ENCODE peak calls at places on chromosomes 2 and 18, in eight cellular contexts. P is activated naive CD4-positive, alpha-beta T cell; R is tibial artery; X is lower lobe of right lung; K is putamen; Q is BJ; Z is NCI-H524 treated with DMSO at 0.1 percent for 48 hours; T is MM.1S. B is an unnamed sample.

GRCh38 chr18:28065031-28065792 is 111.7 kb downstream of the CDH2 start:
- DNase-seq in P (no peak), R (no peak), X (no peak), K (no peak), Q (peak), Z (no peak), T (no peak), B (no peak)

GRCh38 chr2:105177546-105178254 is 63.8 kb upstream of the GPR45 start:
- DNase-seq in P (no peak), R (no peak), X (no peak), K (no peak), Q (no peak), Z (no peak), T (no peak), B (no peak)

GRCh38 chr2:135744761-135745314 is 3.2 kb downstream of the UBXN4 start:
- DNase-seq in P (no peak), R (no peak), X (no peak), K (no peak), Q (no peak), Z (peak), T (peak), B (no peak)

GRCh38 chr2:12554235-12555011 is 162.3 kb upstream of the TRIB2 start:
- DNase-seq in P (no peak), R (no peak), X (no peak), K (no peak), Q (no peak), Z (no peak), T (no peak), B (no peak)

GRCh38 chr2:33322099-33322498 is 154.3 kb upstream of the RASGRP3 start:
- DNase-seq in P (no peak), R (no peak), X (no peak), K (no peak), Q (no peak), Z (no peak), T (no peak), B (no peak)

GRCh38 chr2:228681426-228681825 is 499.9 kb upstream of the SPHKAP start:
- DNase-seq in P (no peak), R (no peak), X (no peak), K (no peak), Q (no peak), Z (no peak), T (no peak), B (no peak)

GRCh38 chr18:48376406-48376805 is 32.8 kb downstream of the ZBTB7C start:
- DNase-seq in P (no peak), R (no peak), X (no peak), K (no peak), Q (no peak), Z (no peak), T (no peak), B (no peak)

GRCh38 chr2:215841175-215841816 is 172.1 kb downstream of the MREG start:
- DNase-seq in P (no peak), R (no peak), X (no peak), K (no peak), Q (no peak), Z (no peak), T (peak), B (no peak)

GRCh38 chr18:449374-449773 is 51.1 kb downstream of the COLEC12 start:
- DNase-seq in P (no peak), R (no peak), X (peak), K (no peak), Q (no peak), Z (peak), T (no peak), B (peak)

GRCh38 chr2:203873921-203874631 is 6.5 kb downstream of the CTLA4 start:
- DNase-seq in P (no peak), R (no peak), X (no peak), K (no peak), Q (no peak), Z (no peak), T (peak), B (no peak)

GRCh38 chr2:46555011-46555410 is 75.6 kb downstream of the TMEM247 start:
- DNase-seq in P (no peak), R (no peak), X (no peak), K (no peak), Q (no peak), Z (no peak), T (no peak), B (no peak)

GRCh38 chr2:35787302-35788031 is 568.1 kb upstream of the CRIM1 start:
- DNase-seq in P (no peak), R (no peak), X (no peak), K (no peak), Q (no peak), Z (no peak), T (no peak), B (no peak)

GRCh38 chr2:232890896-232891601 is 21.0 kb downstream of the SNORC start:
- DNase-seq in P (no peak), R (peak), X (peak), K (no peak), Q (no peak), Z (no peak), T (peak), B (peak)

GRCh38 chr2:143901185-143901842 is 618.6 kb downstream of the ZEB2 start:
- DNase-seq in P (no peak), R (no peak), X (no peak), K (no peak), Q (peak), Z (no peak), T (no peak), B (no peak)

B was measured in upper lobe of right lung.